ENCODE peak calls at places on chromosomes 1 and 21, in eight cellular contexts. L is cardiac muscle cell, T is K562, M is endodermal cell, N is PC-3, F is stomach, Y is SJSA1, W is GM23248. G is an unnamed sample.

GRCh38 chr1:209248649-209249279 is 334.8 kb upstream of the CAMK1G start:
- DNase-seq in W (peak; percentile 51), M (peak; percentile 90), T (peak; percentile 70), Y (peak; percentile 36), F (peak; percentile 50), L (peak; percentile 73), N (peak; percentile 97), G (peak; percentile 24)

GRCh38 chr1:116483481-116484309 is 87.1 kb downstream of the CD58 start:
- DNase-seq in M (no peak), N (no peak), T (no peak), F (peak; percentile 76), Y (no peak), L (peak; percentile 81), W (no peak), G (no peak)

GRCh38 chr21:34934350-34934749 is 114.8 kb downstream of the RUNX1 start:
- DNase-seq in F (no peak), N (no peak), T (no peak), Y (no peak), L (no peak), W (no peak), M (no peak), G (no peak)

GRCh38 chr1:12549460-12550349 is 68.3 kb downstream of the DHRS3 start:
- DNase-seq in F (peak; percentile 75), T (peak; percentile 75), N (peak; percentile 98), Y (peak; percentile 90), L (peak; percentile 80), W (peak; percentile 95), M (no peak), G (peak; percentile 87)

GRCh38 chr1:54131419-54131818 is 21.4 kb downstream of the CDCP2 start:
- DNase-seq in W (no peak), M (no peak), F (no peak), T (no peak), Y (no peak), L (no peak), N (no peak), G (no peak)

GRCh38 chr1:237953238-237953637 is 62.5 kb upstream of the ZP4 start:
- DNase-seq in T (no peak), N (peak; percentile 49), M (peak; percentile 52), F (no peak), W (no peak), L (no peak), Y (no peak), G (no peak)

GRCh38 chr1:168560370-168560769 is 16.0 kb upstream of the XCL1 start:
- DNase-seq in L (no peak), T (no peak), M (no peak), Y (no peak), N (no peak), F (no peak), W (no peak), G (no peak)

GRCh38 chr1:89821322-89822108 is 683 bp downstream of the LRRC8D start:
- DNase-seq in W (peak; percentile 68), N (peak; percentile 29), L (peak; percentile 34), T (peak; percentile 79), M (peak; percentile 86), F (peak; percentile 55), Y (peak; percentile 43), G (no peak)

GRCh38 chr1:76705560-76705959 is 161.7 kb upstream of the ST6GALNAC5 start:
- DNase-seq in Y (no peak), W (no peak), L (no peak), N (peak; percentile 25), T (no peak), F (no peak), M (no peak), G (no peak)

GRCh38 chr21:36854391-36854790 is 112.1 kb downstream of the HLCS start:
- DNase-seq in F (no peak), N (peak; percentile 62), L (peak; percentile 64), Y (peak; percentile 52), W (peak; percentile 36), T (peak; percentile 79), M (peak; percentile 84), G (no peak)

GRCh38 chr1:6450005-6450450 is 15.9 kb downstream of the TNFRSF25 start:
- DNase-seq in L (no peak), W (no peak), Y (no peak), N (no peak), T (no peak), F (no peak), M (no peak), G (no peak)

GRCh38 chr21:27806261-27806660 is 839.4 kb upstream of the ADAMTS5 start:
- DNase-seq in M (no peak), W (no peak), F (no peak), L (no peak), T (no peak), Y (peak; percentile 48), N (no peak), G (no peak)

GRCh38 chr1:53834776-53835175 is 3.3 kb downstream of the NDC1 start:
- DNase-seq in Y (no peak), N (no peak), T (no peak), M (no peak), W (no peak), F (no peak), L (no peak), G (no peak)

GRCh38 chr1:174742805-174743653 is 256.7 kb upstream of the CACYBP start:
- DNase-seq in Y (no peak), W (peak; percentile 10), N (peak; percentile 3), L (no peak), T (no peak), M (no peak), F (no peak), G (no peak)

GRCh38 chr1:231355171-231355570 is 17.1 kb downstream of the SPRTN start:
- DNase-seq in F (no peak), Y (no peak), L (no peak), W (peak; percentile 59), N (no peak), T (no peak), M (no peak), G (no peak)

GRCh38 chr21:16196521-16197208 is 466.9 kb downstream of the USP25 start:
- DNase-seq in F (no peak), T (no peak), W (peak; percentile 44), N (no peak), L (peak; percentile 46), M (no peak), Y (no peak), G (no peak)

GRCh38 chr21:45125347-45125746 is 51.0 kb downstream of the ADARB1 start:
- DNase-seq in Y (no peak), W (no peak), M (no peak), F (no peak), T (no peak), L (no peak), N (no peak), G (no peak)

GRCh38 chr21:45126085-45126687 is 51.8 kb downstream of the ADARB1 start:
- DNase-seq in L (no peak), N (no peak), T (no peak), F (no peak), Y (no peak), W (no peak), M (no peak), G (no peak)

GRCh38 chr21:45123440-45123839 is 49.1 kb downstream of the ADARB1 start:
- DNase-seq in T (no peak), L (no peak), W (no peak), Y (no peak), M (no peak), F (no peak), N (no peak), G (no peak)

GRCh38 chr21:45122432-45123132 is 48.2 kb downstream of the ADARB1 start:
- DNase-seq in F (no peak), M (no peak), N (no peak), L (no peak), W (no peak), Y (no peak), T (no peak), G (no peak)

DNA sequence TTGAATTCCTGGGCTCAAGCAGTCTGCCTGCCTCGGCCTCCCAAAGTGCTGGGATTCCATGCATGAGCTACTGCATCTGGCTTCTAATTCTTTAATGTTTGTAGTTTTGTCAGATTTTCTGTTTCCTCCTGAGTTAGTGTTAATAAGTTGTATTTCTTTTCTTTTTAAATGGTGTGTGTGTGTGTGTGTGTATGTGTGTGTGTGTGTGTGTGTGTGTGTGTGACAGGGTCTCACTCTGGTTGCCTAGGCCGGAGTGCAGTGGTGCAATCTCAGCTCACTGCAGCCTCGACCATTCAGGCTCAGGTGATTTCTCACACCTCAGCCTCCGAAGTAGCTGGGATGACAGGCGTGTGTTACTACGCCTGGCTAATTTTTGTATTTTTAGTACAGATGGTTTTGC is 50.2 kb downstream of the ADARB1 start:
- DNase-seq in Y (no peak), M (no peak), N (no peak), T (no peak), F (no peak), L (no peak), W (no peak), G (no peak)
- H3K4me1 ChIP-seq in Y (peaks cover 14% of the 10 kb centered on the region), M (no peaks in the 10 kb centered on the region), N (peaks cover 31% of the 10 kb centered on the region), T (no peaks in the 10 kb centered on the region), F (peaks cover 15% of the 10 kb centered on the region), L (peaks cover 35% of the 10 kb centered on the region), W (peaks cover 15% of the 10 kb centered on the region), G (peaks cover 9% of the 10 kb centered on the region)

DNA sequence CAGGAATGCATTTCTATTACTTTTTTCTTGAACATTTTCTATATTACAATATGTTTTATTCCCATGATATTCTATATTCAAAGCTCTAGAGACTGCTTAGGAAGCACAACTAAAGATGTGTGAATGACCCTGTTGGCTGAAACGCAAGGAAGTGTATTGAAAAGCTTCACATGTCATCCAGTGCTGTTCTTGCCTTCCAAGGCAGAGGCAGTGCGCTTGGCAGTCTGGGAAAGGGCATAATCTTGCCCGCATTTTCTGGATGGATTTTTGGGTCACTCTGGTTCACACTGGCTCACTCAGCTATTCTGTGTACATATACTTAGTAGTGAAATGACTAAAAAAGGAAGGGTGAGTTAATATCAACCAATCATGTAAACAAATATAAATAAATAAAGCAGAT is 262.4 kb downstream of the PTPRC start:
- DNase-seq in L (no peak), N (no peak), M (no peak), W (no peak), T (no peak), Y (no peak), F (no peak), G (no peak)
- H3K4me1 ChIP-seq in L (no peaks in the 10 kb centered on the region), N (peaks cover 13% of the 10 kb centered on the region), M (peaks cover 2% of the 10 kb centered on the region), W (peaks cover 29% of the 10 kb centered on the region), T (no peaks in the 10 kb centered on the region), Y (peaks cover 11% of the 10 kb centered on the region), F (peaks cover 4% of the 10 kb centered on the region), G (no peaks in the 10 kb centered on the region)

DNA sequence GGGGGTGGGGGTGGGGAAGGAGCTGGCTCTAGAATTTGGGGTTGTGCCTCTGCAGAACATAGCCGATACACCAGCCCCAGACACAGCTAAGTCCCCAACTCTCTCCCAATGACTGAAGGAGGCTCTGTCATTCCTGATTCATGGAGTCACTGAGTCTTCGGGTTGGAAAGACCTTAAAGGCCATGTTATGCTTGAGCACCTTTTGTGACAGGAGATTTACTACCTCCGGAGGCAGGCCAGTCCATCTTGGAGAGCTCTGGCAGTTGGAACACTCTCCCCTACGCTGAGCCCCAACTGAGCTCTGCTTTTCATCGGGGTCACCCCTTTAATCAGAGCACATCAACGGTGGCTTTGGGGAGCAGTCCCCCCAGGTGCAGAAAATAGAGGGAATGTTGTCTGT is 284.4 kb upstream of the GJB5 start:
- DNase-seq in T (no peak), F (no peak), M (peak; percentile 21), Y (no peak), N (no peak), L (no peak), W (no peak), G (no peak)
- H3K4me1 ChIP-seq in T (no peaks in the 10 kb centered on the region), F (no peaks in the 10 kb centered on the region), M (no peaks in the 10 kb centered on the region), Y (no peaks in the 10 kb centered on the region), N (no peaks in the 10 kb centered on the region), L (no peaks in the 10 kb centered on the region), W (no peaks in the 10 kb centered on the region), G (no peaks in the 10 kb centered on the region)

DNA sequence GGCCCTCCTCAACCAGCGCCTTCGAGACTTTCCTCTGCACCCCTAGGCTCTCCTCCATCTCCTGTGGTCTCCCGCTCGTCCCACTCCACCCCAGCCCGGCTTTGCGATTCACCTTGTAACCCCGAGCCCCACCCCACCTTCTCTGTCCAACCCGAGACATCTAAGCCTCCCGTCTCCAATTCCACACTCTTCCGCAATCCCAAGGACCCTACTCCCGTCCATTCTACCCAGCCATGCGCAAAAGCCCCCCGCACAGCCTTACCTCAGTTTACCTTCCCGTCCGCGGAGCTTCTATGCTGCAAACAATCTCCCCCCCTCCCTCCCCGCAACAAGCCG is 174 bp downstream of the SH3BP5L start:
- DNase-seq in Y (no peak), W (no peak), T (peak; percentile 65), N (no peak), L (no peak), F (no peak), M (no peak), G (no peak)
- H3K4me1 ChIP-seq in Y (peaks cover 52% of the 10 kb centered on the region), W (peaks cover 64% of the 10 kb centered on the region), T (peaks cover 47% of the 10 kb centered on the region), N (peaks cover 62% of the 10 kb centered on the region), L (peaks cover 8% of the 10 kb centered on the region), F (peaks cover 49% of the 10 kb centered on the region), M (peaks cover 5% of the 10 kb centered on the region), G (peaks cover 24% of the 10 kb centered on the region)

G was measured in uterus.